ENCODE peak calls at places on chromosome 12, in ten cellular contexts. V is GM04504; O is PC-9; H is CD8-positive, alpha-beta memory T cell; A is activated CD8-positive, alpha-beta memory T cell treated with anti-CD3 and anti-CD28 coated beads for 1 hour; U is fibroblast of pulmonary artery; Q is astrocyte of the spinal cord; K is H7; C is GM04503; R is ureter. F is an unnamed sample.

GRCh38 chr12:130715150-130715995 is 726 bp downstream of the RIMBP2 start:
- DNase-seq in O (no peak), U (no peak), Q (no peak), R (no peak), A (no peak), H (no peak), K (peak; percentile 75), V (no peak), C (no peak), F (no peak)

GRCh38 chr12:14327717-14328116 is 37.8 kb upstream of the ATF7IP start:
- DNase-seq in Q (no peak), V (peak; percentile 11), C (peak; percentile 70), H (no peak), R (no peak), K (no peak), A (no peak), O (peak; percentile 57), U (peak; percentile 5), F (no peak)

GRCh38 chr12:46888568-46888967 is 62.8 kb upstream of the SLC38A4 start:
- DNase-seq in C (no peak), H (no peak), K (no peak), Q (no peak), O (no peak), R (no peak), A (no peak), V (no peak), U (no peak), F (no peak)

GRCh38 chr12:66804555-66804954 is 125.7 kb upstream of the GRIP1 start:
- DNase-seq in O (no peak), K (peak; percentile 3), A (no peak), Q (no peak), R (no peak), H (no peak), C (no peak), V (no peak), U (no peak), F (no peak)

GRCh38 chr12:101939856-101940265 is 62.5 kb downstream of the DRAM1 start:
- DNase-seq in O (peak; percentile 39), C (no peak), R (peak; percentile 62), H (peak; percentile 26), K (peak; percentile 52), U (peak; percentile 91), A (peak; percentile 27), V (peak; percentile 48), Q (peak; percentile 76), F (peak; percentile 45)

GRCh38 chr12:90004319-90005074 is 295.9 kb upstream of the ATP2B1 start:
- DNase-seq in K (peak; percentile 2), H (no peak), A (no peak), C (no peak), Q (no peak), O (no peak), U (no peak), V (no peak), R (no peak), F (no peak)

GRCh38 chr12:78759387-78759786 is 105.2 kb upstream of the SYT1 start:
- DNase-seq in U (peak; percentile 97), O (no peak), A (no peak), H (no peak), R (no peak), Q (peak; percentile 38), V (peak; percentile 15), K (no peak), C (peak; percentile 5), F (no peak)

GRCh38 chr12:6199531-6200265 is 502 bp upstream of the CD9 start:
- DNase-seq in K (peak; percentile 82), O (peak; percentile 33), A (no peak), Q (no peak), U (no peak), V (no peak), C (no peak), H (no peak), R (no peak), F (peak; percentile 39)

GRCh38 chr12:105911966-105912365 is 226.8 kb downstream of the NUAK1 start:
- DNase-seq in O (no peak), U (no peak), A (no peak), K (no peak), Q (no peak), R (no peak), V (no peak), C (no peak), H (no peak), F (no peak)

GRCh38 chr12:64890873-64891468 is 66.5 kb downstream of the TBC1D30 start:
- DNase-seq in R (no peak), H (no peak), O (peak; percentile 57), V (peak; percentile 28), Q (peak; percentile 67), K (peak; percentile 49), A (no peak), U (peak; percentile 82), C (no peak), F (peak; percentile 51)

GRCh38 chr12:51005671-51006070 is 20.5 kb downstream of the SLC11A2 start:
- DNase-seq in Q (no peak), O (peak; percentile 90), H (no peak), A (no peak), K (no peak), R (no peak), U (no peak), C (no peak), V (no peak), F (no peak)

F was measured in GM20000.